ENCODE peak calls at places on chromosomes 7 and 10, in six cellular contexts. Q, Y, U, X, D and S are unnamed samples.

GRCh38 chr7:107966701-107967100 is 36.3 kb downstream of the LAMB1 start:
- DNase-seq in Q (no peak), Y (no peak), U (no peak), X (no peak), D (no peak), S (peak)

GRCh38 chr10:26479766-26480492 is 41.8 kb downstream of the APBB1IP start:
- DNase-seq in Q (no peak), Y (no peak), U (no peak), X (no peak), D (no peak), S (no peak)

GRCh38 chr10:71378341-71379117 is 18.2 kb upstream of the CDH23 start:
- DNase-seq in Q (no peak), Y (no peak), U (no peak), X (no peak), D (no peak), S (no peak)

GRCh38 chr7:35249537-35249907 is 4.4 kb downstream of the TBX20 start:
- DNase-seq in Q (no peak), Y (no peak), U (no peak), X (no peak), D (no peak), S (no peak)

GRCh38 chr7:47326808-47327207 is 255.1 kb downstream of the TNS3 start:
- DNase-seq in Q (no peak), Y (no peak), U (no peak), X (no peak), D (no peak), S (peak)

GRCh38 chr10:71191459-71192113 is 20.8 kb upstream of the UNC5B start:
- DNase-seq in Q (no peak), Y (no peak), U (no peak), X (no peak), D (no peak), S (no peak)

GRCh38 chr10:26642896-26643653 is 54.4 kb upstream of the PDSS1 start:
- DNase-seq in Q (no peak), Y (no peak), U (no peak), X (no peak), D (no peak), S (no peak)

GRCh38 chr10:124493191-124493936 is 31.7 kb downstream of the LHPP start:
- DNase-seq in Q (no peak), Y (no peak), U (no peak), X (peak), D (no peak), S (no peak)

GRCh38 chr7:157615101-157615817 is 278.5 kb downstream of the DNAJB6 start:
- DNase-seq in Q (no peak), Y (no peak), U (no peak), X (no peak), D (no peak), S (no peak)

GRCh38 chr10:38072552-38072951 is 21.6 kb upstream of the ZNF37A start:
- DNase-seq in Q (no peak), Y (no peak), U (no peak), X (no peak), D (no peak), S (no peak)

GRCh38 chr10:14478639-14479038 is 147.9 kb upstream of the FRMD4A start:
- DNase-seq in Q (no peak), Y (no peak), U (peak), X (no peak), D (peak), S (peak)

GRCh38 chr10:77609781-77610272 is 27.8 kb downstream of the KCNMA1 start:
- DNase-seq in Q (no peak), Y (no peak), U (no peak), X (no peak), D (no peak), S (peak)

GRCh38 chr10:373516-374309 is 238.5 kb downstream of the ZMYND11 start:
- DNase-seq in Q (no peak), Y (no peak), U (peak), X (no peak), D (no peak), S (peak)

GRCh38 chr7:135771051-135771450 is 22.4 kb upstream of the FAM180A start:
- DNase-seq in Q (no peak), Y (no peak), U (no peak), X (no peak), D (no peak), S (no peak)

GRCh38 chr10:48603421-48604038 is 1.3 kb downstream of the ARHGAP22 start:
- DNase-seq in Q (no peak), Y (no peak), U (no peak), X (no peak), D (no peak), S (no peak)

GRCh38 chr7:111958889-111959288 is 247.3 kb downstream of the DOCK4 start:
- DNase-seq in Q (no peak), Y (no peak), U (peak), X (no peak), D (peak), S (no peak)

GRCh38 chr10:34286136-34286739 is 528.9 kb downstream of the PARD3 start:
- DNase-seq in Q (no peak), Y (no peak), U (no peak), X (no peak), D (no peak), S (no peak)

GRCh38 chr10:1706711-1707110 is 30.6 kb downstream of the ADARB2 start:
- DNase-seq in Q (no peak), Y (no peak), U (no peak), X (no peak), D (no peak), S (no peak)

GRCh38 chr10:79068203-79068561 is 584 bp upstream of the ZMIZ1 start:
- DNase-seq in Q (no peak), Y (no peak), U (peak), X (no peak), D (no peak), S (no peak)

GRCh38 chr10:79084012-79084971 is 15.5 kb downstream of the ZMIZ1 start:
- DNase-seq in Q (peak), Y (no peak), U (peak), X (peak), D (peak), S (peak)

GRCh38 chr10:86642499-86642898 is 11.8 kb upstream of the OPN4 start:
- DNase-seq in Q (no peak), Y (no peak), U (no peak), X (no peak), D (peak), S (no peak)

GRCh38 chr10:122303271-122304053 is 32.4 kb downstream of the BTBD16 start:
- DNase-seq in Q (no peak), Y (no peak), U (no peak), X (no peak), D (no peak), S (no peak)

GRCh38 chr7:1920266-1920681 is 250.2 kb downstream of the ELFN1 start:
- DNase-seq in Q (no peak), Y (no peak), U (no peak), X (peak), D (no peak), S (no peak)

GRCh38 chr10:80585812-80586211 is 48.1 kb downstream of the SH2D4B start:
- DNase-seq in Q (no peak), Y (no peak), U (no peak), X (no peak), D (no peak), S (no peak)

GRCh38 chr10:92901819-92902234 is 53.5 kb downstream of the EXOC6 start:
- DNase-seq in Q (no peak), Y (no peak), U (no peak), X (no peak), D (no peak), S (no peak)

GRCh38 chr7:84021292-84021898 is 173.2 kb downstream of the SEMA3A start:
- DNase-seq in Q (no peak), Y (no peak), U (no peak), X (no peak), D (no peak), S (peak)

GRCh38 chr7:55113760-55114541 is 95.1 kb downstream of the EGFR start:
- DNase-seq in Q (no peak), Y (no peak), U (no peak), X (no peak), D (no peak), S (no peak)

GRCh38 chr7:72603073-72603472 is 190.9 kb upstream of the CALN1 start:
- DNase-seq in Q (no peak), Y (no peak), U (no peak), X (no peak), D (no peak), S (no peak)

GRCh38 chr7:89104748-89105685 is 309.5 kb upstream of the TEX47 start:
- DNase-seq in Q (no peak), Y (no peak), U (no peak), X (no peak), D (no peak), S (no peak)

GRCh38 chr7:81937091-81937490 is 167.2 kb upstream of the HGF start:
- DNase-seq in Q (no peak), Y (no peak), U (no peak), X (no peak), D (no peak), S (no peak)

GRCh38 chr7:19561121-19561805 is 147.6 kb downstream of the POLR1F start:
- DNase-seq in Q (no peak), Y (no peak), U (no peak), X (no peak), D (no peak), S (peak)

GRCh38 chr7:91634485-91635177 is 245.9 kb downstream of the MTERF1 start:
- DNase-seq in Q (no peak), Y (no peak), U (no peak), X (no peak), D (peak), S (no peak)

GRCh38 chr7:149625947-149626392 is 128.4 kb upstream of the ZNF746 start:
- DNase-seq in Q (no peak), Y (no peak), U (no peak), X (no peak), D (no peak), S (no peak)

DNA sequence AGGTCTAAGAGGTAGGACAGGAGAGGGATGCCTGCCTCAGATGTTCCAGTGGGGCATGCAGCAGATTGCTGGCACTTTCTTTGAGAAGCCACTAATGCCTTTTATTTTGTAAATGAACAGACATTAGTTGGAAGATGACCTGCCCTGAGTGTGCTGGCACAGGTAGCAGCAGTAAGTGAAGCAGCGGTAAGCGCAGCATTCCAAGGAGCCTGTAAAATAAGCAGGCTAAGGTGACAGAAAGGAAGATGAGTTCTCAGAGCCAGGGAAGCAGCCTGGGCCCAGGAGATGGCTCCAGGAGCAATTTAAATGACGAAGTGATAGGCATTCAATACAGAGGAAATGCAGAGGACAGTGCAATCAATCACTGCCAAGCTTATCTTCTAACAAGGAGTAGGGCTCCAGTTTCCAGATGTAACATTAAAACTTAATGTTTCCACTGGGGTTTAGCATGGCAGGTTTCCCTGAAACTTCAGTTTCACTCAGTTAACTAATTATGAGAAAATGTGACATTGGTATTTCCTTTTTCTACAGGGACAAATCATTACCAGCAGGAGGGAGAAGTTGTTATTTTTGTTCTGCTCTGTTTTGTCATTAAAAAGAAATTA is 96.4 kb upstream of the PTN start:
- DNase-seq in Q (no peak), Y (no peak), U (no peak), X (no peak), D (no peak), S (no peak)
- H3K27ac ChIP-seq in Q (no peak), Y (no peak), U (no peak), X (no peak), D (no peak), S (no peak)

GRCh38 chr10:133307776-133308430 is 769 bp downstream of the TUBGCP2 start:
- DNase-seq in Q (peak), Y (peak), U (peak), X (peak), D (peak), S (peak)
- TF ChIP-seq CTCF in Q (peak), Y (peak), U (peak), X (peak), D (peak), S (peak)

DNA sequence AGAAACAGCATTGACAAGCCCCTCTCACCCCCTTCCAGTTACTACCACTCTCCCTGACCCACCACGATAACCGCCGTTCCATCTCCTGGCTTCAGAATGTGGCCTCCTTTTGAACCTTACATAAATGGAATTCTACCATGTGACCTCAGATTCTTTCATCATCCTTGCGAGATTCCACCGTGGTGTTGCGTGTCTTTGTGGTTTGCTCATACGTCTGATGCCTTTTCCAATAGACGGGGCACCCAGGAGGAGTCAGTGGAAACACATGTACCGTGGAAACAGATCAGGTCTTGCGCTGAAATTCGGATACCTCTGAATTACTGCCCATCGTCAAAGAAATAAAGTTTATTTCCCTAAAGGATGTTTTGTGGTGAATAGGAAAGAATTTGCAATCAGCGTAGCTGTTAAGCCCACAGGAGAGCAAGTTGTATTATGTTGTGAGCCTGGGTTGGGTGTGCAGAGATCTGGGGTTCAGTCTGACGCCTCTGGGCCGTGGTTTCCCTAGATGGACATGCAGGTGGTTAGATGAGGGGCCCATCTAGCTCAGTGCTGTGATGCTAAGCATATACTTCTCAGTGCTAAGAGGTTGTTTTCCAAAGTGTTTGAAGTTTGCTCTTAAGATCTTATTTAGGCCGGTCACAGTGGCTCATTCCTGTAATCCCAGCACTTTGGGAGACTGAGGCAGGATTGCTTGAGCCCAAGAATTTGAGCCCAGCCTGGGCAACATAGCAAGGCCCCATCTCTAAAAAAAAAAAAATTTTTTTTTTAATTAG is 29.1 kb downstream of the GTF2IRD1 start:
- DNase-seq in Q (no peak), Y (no peak), U (no peak), X (no peak), D (peak), S (peak)
- H3K27ac ChIP-seq in Q (peak), Y (no peak), U (no peak), X (peak), D (peak), S (peak)

GRCh38 chr10:23035569-23035968 is 59.8 kb upstream of the MSRB2 start:
- DNase-seq in Q (no peak), Y (no peak), U (no peak), X (no peak), D (peak), S (peak)
- TF ChIP-seq CTCF in Q (no peak), Y (peak), U (no peak), X (no peak), D (no peak), S (peak)

DNA sequence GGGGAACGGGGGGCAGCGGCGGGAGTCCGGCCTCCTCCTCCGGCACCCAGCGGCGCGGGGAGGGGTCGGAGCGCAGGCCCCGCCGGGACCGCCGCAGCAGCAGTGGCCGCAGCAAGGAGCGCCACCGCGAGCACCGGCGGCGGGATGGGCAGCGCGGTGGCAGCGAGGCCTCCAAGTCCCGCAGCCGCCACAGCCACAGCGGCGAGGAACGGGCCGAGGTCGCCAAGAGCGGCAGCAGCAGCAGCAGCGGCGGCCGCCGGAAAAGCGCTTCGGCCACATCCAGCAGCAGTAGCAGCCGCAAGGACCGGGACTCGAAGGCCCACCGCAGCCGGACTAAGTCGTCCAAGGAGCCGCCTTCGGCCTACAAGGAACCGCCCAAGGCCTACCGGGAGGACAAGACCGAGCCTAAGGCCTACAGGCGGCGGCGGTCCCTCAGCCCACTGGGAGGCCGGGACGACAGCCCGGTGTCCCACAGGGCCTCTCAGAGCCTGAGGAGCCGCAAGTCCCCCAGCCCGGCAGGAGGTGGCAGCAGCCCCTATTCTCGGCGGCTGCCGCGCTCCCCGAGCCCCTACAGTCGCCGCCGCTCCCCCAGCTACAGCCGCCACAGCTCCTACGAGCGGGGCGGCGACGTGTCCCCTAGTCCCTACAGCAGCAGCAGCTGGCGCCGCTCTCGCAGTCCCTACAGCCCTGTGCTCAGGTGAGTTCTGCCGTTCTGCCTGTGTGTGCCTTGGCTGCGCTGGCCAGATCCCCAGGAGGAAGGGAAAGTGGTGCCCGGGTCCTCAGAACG is 1.3 kb downstream of the CDK13 start:
- DNase-seq in Q (peak), Y (no peak), U (peak), X (peak), D (peak), S (peak)
- H3K27ac ChIP-seq in Q (peak), Y (peak), U (peak), X (peak), D (peak), S (peak)

DNA sequence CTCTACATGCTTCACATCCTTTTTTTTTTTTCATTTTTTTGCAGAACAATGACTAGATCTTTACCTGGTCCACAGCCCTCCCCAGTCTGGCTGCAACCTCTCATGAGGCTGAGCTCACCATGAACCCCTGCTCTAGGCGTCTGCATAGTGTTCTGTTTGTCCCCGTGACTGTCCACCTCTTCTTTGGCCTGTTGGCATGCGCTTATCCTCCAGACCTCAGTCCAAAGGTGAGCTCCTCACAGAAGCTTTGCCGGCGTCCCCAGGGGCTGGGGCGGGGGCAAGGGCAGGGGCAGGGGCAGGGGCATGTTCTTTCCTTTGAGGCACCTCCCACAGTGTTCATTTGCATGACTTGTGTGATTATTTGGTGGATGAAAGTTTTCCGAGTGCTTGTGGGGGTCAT is 218.4 kb upstream of the ZNF32 start:
- DNase-seq in Q (no peak), Y (no peak), U (no peak), X (no peak), D (no peak), S (no peak)
- TF ChIP-seq CTCF in Q (no peak), Y (no peak), U (no peak), X (no peak), D (no peak), S (no peak)